ENCODE peak calls at places on chromosomes 16 and 17, in five cellular contexts. One of them, this sample, is unnamed.

GRCh38 chr16:21523411-21524067 is 75.8 kb upstream of the METTL9 start:
- DNase-seq in GM18507: no peak
- DNase-seq in neural crest cell: no peak
- DNase-seq in AG09319: no peak
- DNase-seq in K562: no peak
- DNase-seq in this sample: no peak

GRCh38 chr17:81700353-81701287 is 2.5 kb upstream of the MRPL12 start:
- DNase-seq in GM18507: no peak
- DNase-seq in neural crest cell: no peak
- DNase-seq in AG09319: no peak
- DNase-seq in K562: no peak
- DNase-seq in this sample: no peak

GRCh38 chr17:45131616-45132301 is 556 bp downstream of the PLCD3 start:
- DNase-seq in GM18507: no peak
- DNase-seq in neural crest cell: peak; percentile 84
- DNase-seq in AG09319: no peak
- DNase-seq in K562: peak; percentile 65
- DNase-seq in this sample: peak; percentile 75

GRCh38 chr16:87457724-87458423 is 35.0 kb downstream of the ZCCHC14 start:
- DNase-seq in GM18507: peak; percentile 23
- DNase-seq in neural crest cell: no peak
- DNase-seq in AG09319: peak; percentile 90
- DNase-seq in K562: no peak
- DNase-seq in this sample: no peak

GRCh38 chr16:82641336-82641984 is 14.7 kb downstream of the CDH13 start:
- DNase-seq in GM18507: no peak
- DNase-seq in neural crest cell: no peak
- DNase-seq in AG09319: no peak
- DNase-seq in K562: no peak
- DNase-seq in this sample: no peak

GRCh38 chr17:4033751-4034251 is 69.6 kb upstream of the ATP2A3 start:
- DNase-seq in GM18507: no peak
- DNase-seq in neural crest cell: no peak
- DNase-seq in AG09319: no peak
- DNase-seq in K562: no peak
- DNase-seq in this sample: no peak

GRCh38 chr17:35051183-35051578 is 12.3 kb downstream of the RFFL start:
- DNase-seq in GM18507: no peak
- DNase-seq in neural crest cell: no peak
- DNase-seq in AG09319: no peak
- DNase-seq in K562: peak; percentile 13
- DNase-seq in this sample: no peak

GRCh38 chr16:89779231-89779912 is 37.1 kb downstream of the FANCA start:
- DNase-seq in GM18507: no peak
- DNase-seq in neural crest cell: no peak
- DNase-seq in AG09319: no peak
- DNase-seq in K562: no peak
- DNase-seq in this sample: peak; percentile 79

GRCh38 chr16:19288872-19289799 is 3.6 kb downstream of the CLEC19A start:
- DNase-seq in GM18507: no peak
- DNase-seq in neural crest cell: no peak
- DNase-seq in AG09319: no peak
- DNase-seq in K562: no peak
- DNase-seq in this sample: no peak

GRCh38 chr17:49739662-49740271 is 24.2 kb downstream of the FAM117A start:
- DNase-seq in GM18507: no peak
- DNase-seq in neural crest cell: no peak
- DNase-seq in AG09319: no peak
- DNase-seq in K562: peak; percentile 96
- DNase-seq in this sample: peak; percentile 96

GRCh38 chr17:7632492-7632894 is 2.6 kb downstream of the SHBG start:
- DNase-seq in GM18507: no peak
- DNase-seq in neural crest cell: no peak
- DNase-seq in AG09319: peak; percentile 24
- DNase-seq in K562: peak; percentile 51
- DNase-seq in this sample: peak; percentile 18

GRCh38 chr16:17159616-17160015 is 311.1 kb downstream of the XYLT1 start:
- DNase-seq in GM18507: no peak
- DNase-seq in neural crest cell: no peak
- DNase-seq in AG09319: no peak
- DNase-seq in K562: no peak
- DNase-seq in this sample: no peak

GRCh38 chr16:68470461-68471150 is 22.3 kb upstream of the SMPD3 start:
- DNase-seq in GM18507: peak; percentile 51
- DNase-seq in neural crest cell: no peak
- DNase-seq in AG09319: no peak
- DNase-seq in K562: no peak
- DNase-seq in this sample: no peak